ENCODE peak calls at places on chromosomes 5 and 9, in nine cellular contexts. N is NCI-H526 treated with DMSO at 0.1 percent for 48 hours; T is NCI-H1417; Z is activated T-cell treated with anti-CD3 and anti-CD28 coated beads, Interleukin-2, amount 50 U/mL, for 72 hours; F is kidney; S is A549; Y is endothelial cell of umbilical vein; X is GM12891; I is effector CD4-positive, alpha-beta T cell. C is an unnamed sample.

GRCh38 chr5:82165740-82166530 is 112.2 kb downstream of the RPS23 start:
- DNase-seq in I (peak), N (peak), S (peak), Z (peak), Y (peak), T (peak), F (peak), X (no peak), C (peak)

GRCh38 chr5:10162468-10162867 is 87.2 kb downstream of the ATPSCKMT start:
- DNase-seq in T (no peak), S (no peak), N (no peak), I (no peak), Z (no peak), Y (no peak), F (no peak), X (no peak), C (no peak)

GRCh38 chr9:132591244-132591643 is 8.8 kb downstream of the BARHL1 start:
- DNase-seq in Z (no peak), Y (no peak), T (no peak), I (no peak), S (no peak), N (no peak), X (no peak), F (no peak), C (no peak)

GRCh38 chr5:91419571-91420537 is 36.7 kb upstream of the ARRDC3 start:
- DNase-seq in N (peak), Z (peak), S (peak), Y (peak), F (no peak), X (peak), T (peak), I (peak), C (peak)

GRCh38 chr9:80952523-80952922 is 736.8 kb downstream of the TLE1 start:
- DNase-seq in Z (no peak), T (no peak), F (no peak), X (no peak), I (no peak), N (no peak), S (no peak), Y (no peak), C (no peak)

GRCh38 chr5:58261605-58262004 is 198.3 kb downstream of the PLK2 start:
- DNase-seq in Z (no peak), T (no peak), X (no peak), Y (no peak), I (no peak), S (no peak), F (no peak), N (no peak), C (no peak)

GRCh38 chr5:150801117-150801927 is 22.8 kb downstream of the SMIM3 start:
- DNase-seq in N (peak), T (peak), Z (no peak), Y (peak), F (no peak), X (no peak), S (peak), I (no peak), C (peak)

GRCh38 chr5:58317808-58318207 is 142.1 kb downstream of the PLK2 start:
- DNase-seq in X (no peak), F (no peak), I (no peak), N (no peak), S (no peak), Y (no peak), Z (no peak), T (no peak), C (no peak)

GRCh38 chr5:6039111-6039510 is 339.2 kb downstream of the MED10 start:
- DNase-seq in S (no peak), Y (no peak), T (no peak), N (no peak), Z (no peak), I (no peak), F (no peak), X (no peak), C (no peak)

GRCh38 chr5:15459200-15459599 is 40.8 kb upstream of the FBXL7 start:
- DNase-seq in F (no peak), N (no peak), T (no peak), Y (no peak), S (no peak), X (no peak), I (no peak), Z (no peak), C (no peak)

GRCh38 chr5:108061941-108062340 is 320.0 kb downstream of the FBXL17 start:
- DNase-seq in X (no peak), S (no peak), Y (no peak), Z (no peak), F (no peak), T (no peak), N (no peak), I (no peak), C (no peak)

GRCh38 chr5:136012041-136012804 is 16.6 kb upstream of the TGFBI start:
- DNase-seq in Y (peak), F (no peak), N (no peak), I (no peak), S (peak), T (no peak), Z (no peak), X (no peak), C (no peak)

GRCh38 chr5:72667708-72668107 is 148.8 kb upstream of the TNPO1 start:
- DNase-seq in T (no peak), S (no peak), I (no peak), X (no peak), F (no peak), N (no peak), Z (no peak), Y (no peak), C (no peak)

GRCh38 chr9:116157436-116158138 is 4.0 kb downstream of the PAPPA start:
- DNase-seq in I (no peak), T (no peak), S (peak), F (no peak), N (no peak), Y (no peak), Z (no peak), X (no peak), C (no peak)

GRCh38 chr9:13939129-13939528 is 374.8 kb downstream of the NFIB start:
- DNase-seq in I (no peak), X (no peak), T (no peak), N (no peak), S (no peak), Y (peak), Z (no peak), F (no peak), C (no peak)

GRCh38 chr9:92590386-92590785 is 54.6 kb upstream of the ECM2 start:
- DNase-seq in T (no peak), X (no peak), I (no peak), F (no peak), Z (no peak), N (no peak), S (no peak), Y (peak), C (no peak)

GRCh38 chr9:138072161-138072842 is 194.7 kb downstream of the CACNA1B start:
- DNase-seq in S (no peak), T (no peak), X (no peak), N (peak), Y (no peak), F (peak), Z (no peak), I (no peak), C (no peak)

GRCh38 chr5:180328296-180329137 is 24.6 kb downstream of the GFPT2 start:
- DNase-seq in F (peak), N (peak), Y (peak), T (peak), S (peak), I (peak), X (peak), Z (peak), C (peak)

GRCh38 chr5:1380011-1380817 is 35.3 kb upstream of the CLPTM1L start:
- DNase-seq in Z (peak), S (peak), N (peak), I (peak), T (peak), Y (peak), F (peak), X (peak), C (no peak)

GRCh38 chr5:17292434-17293015 is 75.1 kb downstream of the BASP1 start:
- DNase-seq in Z (no peak), N (no peak), I (no peak), T (no peak), Y (no peak), F (no peak), X (no peak), S (no peak), C (no peak)